ENCODE peak calls at places on chromosomes 6 and 20, in six cellular contexts. J is tibial artery, O is psoas muscle, F is thyroid gland, Z is HepG2, K is left lung. C is an unnamed sample. For H3K4me1, the result is how much of the 10 kb centered on the place peaks cover.

GRCh38 chr6:89610149-89610642 is 28.4 kb downstream of the LYRM2 start:
- DNase-seq in O (peak), F (peak), J (peak), K (peak), Z (peak), C (peak)

GRCh38 chr20:57458400-57459160 is 66.4 kb downstream of the CTCFL start:
- DNase-seq in J (peak), O (peak), F (peak), K (no peak), Z (no peak), C (no peak)

GRCh38 chr6:136408205-136408604 is 118.6 kb upstream of the BCLAF1 start:
- DNase-seq in J (no peak), Z (no peak), K (no peak), F (no peak), O (no peak), C (no peak)

GRCh38 chr6:167791036-167791779 is 35.5 kb upstream of the AFDN start:
- DNase-seq in J (no peak), O (no peak), K (no peak), Z (peak), F (no peak), C (peak)

GRCh38 chr6:116387374-116387773 is 16.6 kb downstream of the DSE start:
- DNase-seq in Z (no peak), K (no peak), F (no peak), O (no peak), J (peak), C (no peak)

GRCh38 chr6:53943410-53943809 is 148.6 kb downstream of the LRRC1 start:
- DNase-seq in F (peak), J (no peak), Z (no peak), K (no peak), O (no peak), C (no peak)

GRCh38 chr6:124881898-124882579 is 80.2 kb upstream of the RNF217 start:
- DNase-seq in J (no peak), F (no peak), K (no peak), O (no peak), Z (no peak), C (no peak)

GRCh38 chr20:647479-648019 is 5.5 kb downstream of the SRXN1 start:
- DNase-seq in F (no peak), J (no peak), Z (no peak), O (no peak), K (no peak), C (no peak)

GRCh38 chr6:157144861-157145260 is 178.5 kb downstream of the TMEM242 start:
- DNase-seq in F (no peak), Z (no peak), O (no peak), J (no peak), K (no peak), C (no peak)
- H3K4me1 ChIP-seq in F (under half), Z (under half), O (under half), J (half or more), K (under half), C (under half)

DNA sequence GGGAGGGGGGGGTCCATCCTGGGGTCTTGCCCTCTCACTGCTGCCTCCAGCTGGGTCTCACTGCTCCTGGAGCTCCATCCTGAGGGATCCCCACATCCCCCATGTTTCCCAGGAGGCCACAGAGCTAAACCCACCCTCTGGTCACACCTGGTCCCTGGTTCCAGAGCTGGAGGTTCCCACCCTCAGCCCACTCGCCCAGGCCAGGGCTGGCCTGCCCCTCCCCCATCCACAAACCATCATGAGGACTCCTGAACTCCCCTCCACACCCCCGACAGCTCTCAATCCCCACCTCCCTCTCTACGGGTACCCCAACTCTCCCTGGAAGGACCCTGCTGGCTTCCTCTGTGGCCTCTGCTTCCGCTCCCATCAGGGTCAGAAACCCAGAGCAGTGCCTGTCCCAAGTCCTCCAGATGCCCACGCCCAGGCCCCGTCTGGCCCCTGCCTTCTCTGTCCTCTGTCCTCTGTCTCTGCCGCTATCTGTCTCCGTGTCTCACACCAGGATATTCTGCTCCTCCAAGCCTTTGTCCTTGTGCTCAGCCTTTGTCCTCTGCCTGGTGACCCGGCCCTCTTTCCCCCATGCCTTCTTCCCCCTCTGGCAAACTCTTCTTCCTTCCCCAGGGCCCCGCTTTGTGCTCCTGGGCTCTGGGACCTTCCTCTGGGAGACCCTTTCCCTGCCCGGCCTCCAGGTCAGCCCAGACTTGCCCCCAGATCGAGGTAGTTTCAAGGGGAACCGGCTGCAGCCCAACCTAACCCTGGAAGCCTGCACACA is 74.0 kb downstream of the SRC start:
- DNase-seq in J (no peak), Z (no peak), F (no peak), K (no peak), O (no peak), C (no peak)
- TF ChIP-seq CTCF in J (no peak), Z (no peak), F (no peak), K (no peak), O (no peak), C (no peak)

GRCh38 chr6:144647971-144648651 is 363.0 kb downstream of the UTRN start:
- DNase-seq in J (no peak), K (no peak), Z (peak), O (no peak), F (no peak), C (no peak)
- H3K27ac ChIP-seq in J (no peak), K (no peak), Z (peak), O (no peak), F (no peak), C (peak)

DNA sequence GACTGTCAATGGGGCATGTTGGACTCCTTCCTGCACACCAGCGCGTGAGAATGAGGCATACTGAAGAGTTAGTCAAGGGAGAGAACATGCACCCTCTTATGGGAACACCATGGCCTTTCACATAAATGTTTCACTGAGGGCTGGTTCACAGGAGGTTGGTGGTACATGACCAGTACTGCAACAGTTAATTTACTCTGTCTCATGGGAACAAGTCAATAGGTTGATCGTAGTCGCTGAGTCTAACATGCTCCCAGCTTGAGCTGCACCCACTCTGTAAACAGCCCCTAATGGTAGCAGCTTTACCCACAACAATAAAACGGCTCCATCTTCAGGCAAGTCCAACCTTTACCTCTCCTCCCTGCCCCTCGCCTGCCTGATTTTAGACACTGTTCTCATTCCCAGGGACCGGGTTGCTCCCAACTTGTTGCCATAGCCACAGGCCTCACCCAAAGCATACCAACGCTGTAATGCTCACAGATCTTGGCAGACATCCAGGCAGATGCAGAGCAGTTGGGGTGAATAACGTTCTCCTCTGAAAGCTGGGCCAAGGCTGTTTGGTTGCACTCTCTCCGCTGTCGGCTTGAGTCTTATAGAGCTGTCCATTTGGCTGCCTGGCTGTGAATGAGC is 111.3 kb downstream of the LY86 start:
- DNase-seq in F (peak), K (no peak), Z (no peak), O (peak), J (peak), C (peak)
- H3K4me1 ChIP-seq in F (under half), K (half or more), Z (under half), O (under half), J (under half), C (under half)

GRCh38 chr6:33967966-33968724 is 164.3 kb upstream of the MLN start:
- DNase-seq in J (no peak), O (no peak), Z (peak), K (no peak), F (no peak), C (no peak)
- TF ChIP-seq CTCF in J (no peak), O (no peak), Z (peak), K (no peak), F (no peak), C (no peak)

DNA sequence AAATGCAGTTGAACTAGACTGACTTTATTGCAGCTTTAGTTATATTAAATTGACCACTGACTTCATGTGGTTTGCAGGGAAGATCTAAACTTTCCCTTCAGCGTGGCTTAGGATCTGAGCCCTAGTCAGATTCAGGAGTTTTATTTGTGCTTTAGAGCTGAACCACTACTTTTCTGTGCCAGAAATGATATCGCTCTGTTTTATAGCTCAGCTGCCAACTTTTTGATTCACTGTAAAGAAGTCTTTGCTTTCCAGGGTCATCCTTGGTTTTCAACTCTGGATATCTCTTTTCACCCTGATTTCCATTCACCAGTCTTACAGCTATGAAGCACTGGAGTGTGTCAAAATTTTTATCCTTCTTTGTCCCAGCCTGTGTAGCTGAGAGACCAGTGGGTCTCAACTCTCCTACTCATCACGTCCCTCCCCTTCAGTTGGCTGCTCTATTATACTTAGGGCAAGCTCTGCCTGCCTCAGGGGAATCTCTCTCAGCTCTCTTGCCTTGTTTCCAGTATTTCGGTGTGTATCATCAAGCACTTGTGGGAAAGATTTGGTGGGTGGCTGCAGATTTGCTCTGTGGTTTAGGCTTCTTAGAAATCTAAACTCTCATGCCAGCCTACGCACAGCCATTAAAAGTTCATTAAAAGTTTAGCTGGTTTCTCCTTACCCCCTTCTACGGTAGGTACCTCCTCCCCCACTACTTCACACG is 425.5 kb downstream of the TENT5A start:
- DNase-seq in K (no peak), J (no peak), Z (no peak), F (no peak), O (no peak), C (no peak)
- H3K27ac ChIP-seq in K (no peak), J (no peak), Z (no peak), F (no peak), O (no peak), C (no peak)

GRCh38 chr6:113742342-113742741 is 114.8 kb upstream of the MARCKS start:
- DNase-seq in K (no peak), Z (no peak), O (no peak), J (no peak), F (no peak), C (no peak)
- H3K4me1 ChIP-seq in K (under half), Z (under half), O (under half), J (under half), F (under half), C (under half)

DNA sequence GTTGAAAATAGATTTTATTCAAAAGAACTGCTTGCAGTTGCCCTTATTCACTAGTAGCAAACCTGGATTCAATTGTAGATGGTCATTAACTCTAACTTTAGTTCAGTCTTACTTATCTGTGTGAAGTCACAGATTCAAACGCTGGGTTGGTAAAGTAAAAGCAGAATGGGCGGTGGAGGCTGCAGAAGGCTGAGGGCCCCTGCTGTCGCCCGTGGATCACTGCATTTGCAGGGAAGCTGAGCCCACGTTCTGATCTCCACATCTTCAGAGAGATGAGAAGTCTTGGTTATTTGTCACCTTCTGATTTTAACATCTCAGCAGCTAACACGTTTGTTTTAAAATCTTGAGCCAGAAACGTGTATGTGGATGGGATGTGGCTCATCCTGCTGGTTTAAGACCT is 75.1 kb downstream of the SNX9 start:
- DNase-seq in Z (no peak), F (no peak), K (no peak), O (no peak), J (no peak), C (no peak)
- TF ChIP-seq CTCF in Z (peak), F (no peak), K (no peak), O (no peak), J (peak), C (no peak)

GRCh38 chr20:34797012-34797720 is 28.3 kb downstream of the NCOA6 start:
- DNase-seq in Z (no peak), J (no peak), K (no peak), F (no peak), O (no peak), C (no peak)

GRCh38 chr20:34794006-34794585 is 31.4 kb downstream of the NCOA6 start:
- DNase-seq in J (no peak), F (no peak), O (no peak), K (no peak), Z (no peak), C (no peak)

GRCh38 chr20:34792687-34793363 is 32.6 kb downstream of the NCOA6 start:
- DNase-seq in Z (no peak), J (no peak), F (no peak), K (no peak), O (no peak), C (no peak)

GRCh38 chr20:34791289-34792020 is 34.0 kb downstream of the NCOA6 start:
- DNase-seq in Z (no peak), J (peak), O (no peak), K (no peak), F (peak), C (no peak)
- H3K27ac ChIP-seq in Z (no peak), J (no peak), O (no peak), K (no peak), F (peak), C (no peak)

GRCh38 chr6:43522547-43523263 is 5.8 kb downstream of the POLR1C start:
- DNase-seq in F (no peak), Z (no peak), O (no peak), K (no peak), J (no peak), C (no peak)

GRCh38 chr6:43524483-43524961 is 7.6 kb downstream of the POLR1C start:
- DNase-seq in O (no peak), J (no peak), F (no peak), Z (no peak), K (no peak), C (no peak)

GRCh38 chr6:43523282-43523681 is 6.4 kb downstream of the POLR1C start:
- DNase-seq in K (no peak), O (no peak), J (no peak), Z (no peak), F (no peak), C (no peak)

GRCh38 chr6:43520097-43520496 is 3.2 kb downstream of the POLR1C start:
- DNase-seq in F (no peak), Z (no peak), K (no peak), J (no peak), O (no peak), C (no peak)

GRCh38 chr6:43521836-43522235 is 4.9 kb downstream of the POLR1C start:
- DNase-seq in J (no peak), K (no peak), O (no peak), F (peak), Z (no peak), C (no peak)
- H3K4me1 ChIP-seq in J (under half), K (under half), O (under half), F (under half), Z (under half), C (under half)

C was measured in pancreas.